ENCODE peak calls at places on chromosomes 13 and 19, in ten cellular contexts. C, Q, M, D, A, H, K, L, E and P are unnamed samples.
A peak's percentile ranks its signal among the peaks of the same experiment; 100 is the strongest.

GRCh38 chr19:28466107-28467045 is 746.6 kb downstream of the UQCRFS1 start:
- DNase-seq in C (peak; percentile 28), Q (peak; percentile 15), M (peak; percentile 95), D (peak; percentile 65), A (peak; percentile 58), H (peak; percentile 83), K (peak; percentile 35), L (peak; percentile 17), E (peak; percentile 78), P (peak; percentile 32)

GRCh38 chr13:39209731-39210633 is 171.7 kb downstream of the NHLRC3 start:
- DNase-seq in C (no peak), Q (peak; percentile 11), M (no peak), D (no peak), A (no peak), H (no peak), K (no peak), L (no peak), E (no peak), P (peak; percentile 33)

GRCh38 chr13:100530645-100531044 is 57.9 kb downstream of the GGACT start:
- DNase-seq in C (no peak), Q (peak; percentile 33), M (no peak), D (no peak), A (no peak), H (no peak), K (no peak), L (no peak), E (no peak), P (no peak)

GRCh38 chr13:100274942-100275506 is 186.1 kb downstream of the PCCA start:
- DNase-seq in C (peak; percentile 18), Q (peak; percentile 4), M (no peak), D (no peak), A (no peak), H (no peak), K (no peak), L (no peak), E (no peak), P (peak; percentile 26)

GRCh38 chr19:15156391-15156790 is 44.4 kb downstream of the NOTCH3 start:
- DNase-seq in C (no peak), Q (no peak), M (no peak), D (no peak), A (no peak), H (no peak), K (no peak), L (no peak), E (no peak), P (no peak)

GRCh38 chr19:54325194-54325621 is 12.2 kb upstream of the LILRA5 start:
- DNase-seq in C (no peak), Q (peak; percentile 8), M (peak; percentile 65), D (peak; percentile 56), A (no peak), H (peak; percentile 53), K (peak; percentile 10), L (no peak), E (peak; percentile 34), P (peak; percentile 22)

GRCh38 chr19:1296078-1296477 is 10.4 kb downstream of the EFNA2 start:
- DNase-seq in C (no peak), Q (no peak), M (no peak), D (no peak), A (no peak), H (no peak), K (no peak), L (no peak), E (no peak), P (no peak)

GRCh38 chr13:52968074-52968700 is 60.4 kb upstream of the OLFM4 start:
- DNase-seq in C (peak; percentile 12), Q (peak; percentile 60), M (peak; percentile 89), D (peak; percentile 82), A (peak; percentile 63), H (peak; percentile 83), K (peak; percentile 69), L (peak; percentile 10), E (peak; percentile 84), P (peak; percentile 85)

GRCh38 chr19:5799247-5800241 is 5.3 kb upstream of the NRTN start:
- DNase-seq in C (no peak), Q (no peak), M (no peak), D (no peak), A (peak; percentile 67), H (peak; percentile 81), K (no peak), L (no peak), E (no peak), P (no peak)

DNA sequence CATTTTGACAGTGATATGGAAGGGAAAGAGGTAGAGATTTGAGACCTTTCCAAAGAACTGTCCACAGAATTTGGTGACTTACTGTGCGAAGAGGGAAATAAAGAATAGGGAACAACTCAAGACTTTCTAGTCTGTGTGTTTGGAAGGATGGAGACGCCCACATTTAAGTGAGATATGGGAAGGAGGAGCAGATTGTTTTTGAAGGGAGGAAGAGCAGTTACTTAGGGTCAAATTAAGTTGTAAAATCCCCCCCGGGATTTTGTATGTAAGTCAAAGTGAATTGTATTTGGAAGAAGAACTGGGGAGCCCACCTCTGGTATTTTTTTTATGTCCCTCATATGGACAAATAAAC is 1.2 kb downstream of the USPL1 start:
- DNase-seq in C (no peak), Q (no peak), M (no peak), D (no peak), A (no peak), H (no peak), K (no peak), L (no peak), E (no peak), P (no peak)
- H3K4me3 ChIP-seq in C (peak overlapping the region; percentile 99), Q (peak overlapping the region; percentile 72), M (no peak overlapping the region), D (peak overlapping the region; percentile 98), A (peak overlapping the region; percentile 66), H (no peak overlapping the region), K (peak overlapping the region; percentile 71), L (peak overlapping the region; percentile 90), E (peak overlapping the region; percentile 82), P (peak overlapping the region; percentile 96)

GRCh38 chr13:107238262-107238661 is 670.3 kb upstream of the ARGLU1 start:
- DNase-seq in C (no peak), Q (no peak), M (no peak), D (no peak), A (no peak), H (no peak), K (no peak), L (no peak), E (no peak), P (peak; percentile 4)

GRCh38 chr13:107244241-107244640 is 676.3 kb upstream of the ARGLU1 start:
- DNase-seq in C (no peak), Q (no peak), M (no peak), D (no peak), A (no peak), H (no peak), K (no peak), L (no peak), E (no peak), P (no peak)

GRCh38 chr13:107242138-107242537 is 674.2 kb upstream of the ARGLU1 start:
- DNase-seq in C (no peak), Q (no peak), M (no peak), D (no peak), A (no peak), H (no peak), K (no peak), L (no peak), E (no peak), P (no peak)

GRCh38 chr13:107234315-107234714 is 666.4 kb upstream of the ARGLU1 start:
- DNase-seq in C (no peak), Q (no peak), M (no peak), D (no peak), A (no peak), H (no peak), K (no peak), L (no peak), E (no peak), P (no peak)

GRCh38 chr13:107239213-107239612 is 671.3 kb upstream of the ARGLU1 start:
- DNase-seq in C (no peak), Q (no peak), M (no peak), D (no peak), A (no peak), H (no peak), K (no peak), L (no peak), E (no peak), P (no peak)
- TF ChIP-seq CTCF in C (no peak), Q (no peak), M (no peak), D (no peak), A (no peak), H (no peak), K (no peak), L (no peak), E (no peak), P (no peak)

DNA sequence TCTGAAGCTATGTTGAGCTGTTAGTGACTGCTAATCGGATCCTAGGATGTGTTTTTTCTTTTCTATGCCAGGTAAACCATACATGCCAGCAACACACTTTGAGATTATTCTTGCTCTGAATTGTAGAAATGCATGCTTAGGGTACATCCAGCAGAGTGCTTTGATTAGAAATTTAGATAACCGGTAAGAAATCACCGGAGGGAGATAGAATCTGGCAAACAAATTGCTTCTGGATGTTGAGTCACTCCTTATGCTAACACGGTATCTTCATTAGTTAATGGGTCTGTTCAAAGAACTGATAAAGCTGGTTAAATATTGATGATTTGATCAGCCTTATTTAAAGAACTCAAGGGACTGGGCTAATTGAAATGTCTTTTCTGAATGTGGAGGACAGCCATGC is 85.1 kb upstream of the SIAH3 start:
- DNase-seq in C (no peak), Q (no peak), M (no peak), D (no peak), A (no peak), H (no peak), K (no peak), L (no peak), E (no peak), P (no peak)
- H3K4me3 ChIP-seq in C (no peak overlapping the region), Q (no peak overlapping the region), M (no peak overlapping the region), D (no peak overlapping the region), A (no peak overlapping the region), H (no peak overlapping the region), K (no peak overlapping the region), L (no peak overlapping the region), E (no peak overlapping the region), P (no peak overlapping the region)

GRCh38 chr13:107324416-107325204 is 756.7 kb upstream of the ARGLU1 start:
- DNase-seq in C (no peak), Q (peak; percentile 34), M (no peak), D (no peak), A (no peak), H (no peak), K (no peak), L (no peak), E (no peak), P (no peak)

DNA sequence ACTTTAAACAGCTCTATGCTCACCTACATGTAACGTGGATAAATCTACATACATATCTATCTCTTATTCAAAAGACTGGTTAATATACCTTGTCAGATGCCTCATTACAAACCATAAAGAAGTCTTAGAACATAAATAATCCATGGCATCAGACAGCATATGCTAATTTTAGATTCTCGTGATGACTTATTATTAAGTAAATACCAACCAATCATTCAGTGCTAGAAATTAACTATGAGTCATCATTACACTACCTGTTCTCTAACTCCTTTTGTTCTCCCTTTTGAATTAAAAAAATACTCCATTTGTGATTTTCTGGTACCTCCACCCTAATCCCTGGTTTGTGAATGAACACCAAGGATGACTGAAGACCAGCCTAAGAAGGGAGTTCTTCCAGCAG is 754.3 kb upstream of the ARGLU1 start:
- DNase-seq in C (no peak), Q (no peak), M (no peak), D (no peak), A (no peak), H (no peak), K (no peak), L (no peak), E (no peak), P (peak; percentile 56)
- TF ChIP-seq CTCF in C (no peak), Q (no peak), M (no peak), D (no peak), A (no peak), H (no peak), K (no peak), L (no peak), E (no peak), P (no peak)